ENCODE peak calls at places on chromosomes 12 and 14, in eight cellular contexts. L, T, C, O, I, N, U and A are unnamed samples.

GRCh38 chr12:49357099-49357678 is 10.1 kb upstream of the SPATS2 start:
- DNase-seq in N (no peak), C (no peak), U (no peak), L (peak; percentile 32), I (peak; percentile 49), T (no peak), O (peak; percentile 75), A (no peak)

GRCh38 chr14:41668346-41668745 is 61.7 kb downstream of the LRFN5 start:
- DNase-seq in O (no peak), U (no peak), L (no peak), N (no peak), C (no peak), I (no peak), T (no peak), A (no peak)

GRCh38 chr14:51942971-51943370 is 46.4 kb upstream of the RTRAF start:
- DNase-seq in O (no peak), N (no peak), L (no peak), I (no peak), T (no peak), U (no peak), C (no peak), A (no peak)

GRCh38 chr12:116508145-116509121 is 50.7 kb upstream of the MAP1LC3B2 start:
- DNase-seq in I (peak; percentile 84), O (no peak), T (no peak), N (peak; percentile 73), C (no peak), U (peak; percentile 70), L (no peak), A (peak; percentile 57)

GRCh38 chr14:51441001-51441400 is 201.0 kb downstream of the TMX1 start:
- DNase-seq in L (no peak), C (no peak), O (no peak), T (no peak), I (no peak), U (no peak), N (no peak), A (no peak)

GRCh38 chr12:40727774-40728483 is 35.7 kb downstream of the CNTN1 start:
- DNase-seq in N (no peak), I (no peak), T (no peak), O (no peak), L (no peak), U (no peak), C (no peak), A (no peak)

GRCh38 chr12:12726543-12727093 is 9.4 kb downstream of the CDKN1B start:
- DNase-seq in I (peak; percentile 87), U (no peak), T (no peak), N (no peak), C (no peak), L (no peak), O (peak; percentile 93), A (no peak)

GRCh38 chr12:132078190-132078589 is 65.9 kb downstream of the DDX51 start:
- DNase-seq in L (peak; percentile 76), U (no peak), T (no peak), O (peak; percentile 91), I (peak; percentile 96), N (no peak), C (no peak), A (no peak)

GRCh38 chr12:74537126-74537706 is 419 bp upstream of the ATXN7L3B start:
- DNase-seq in I (peak; percentile 83), O (peak; percentile 69), T (no peak), U (no peak), N (no peak), L (peak; percentile 10), C (peak; percentile 36), A (no peak)

GRCh38 chr12:74539765-74540526 is 2.3 kb downstream of the ATXN7L3B start:
- DNase-seq in T (no peak), U (no peak), I (no peak), L (no peak), C (no peak), O (no peak), N (no peak), A (no peak)

GRCh38 chr12:74538491-74539258 is 1.0 kb downstream of the ATXN7L3B start:
- DNase-seq in N (no peak), O (no peak), I (peak; percentile 51), U (no peak), L (no peak), T (peak; percentile 32), C (no peak), A (no peak)

GRCh38 chr12:74539261-74539660 is 1.6 kb downstream of the ATXN7L3B start:
- DNase-seq in N (no peak), U (no peak), T (no peak), L (no peak), O (no peak), I (no peak), C (no peak), A (no peak)

DNA sequence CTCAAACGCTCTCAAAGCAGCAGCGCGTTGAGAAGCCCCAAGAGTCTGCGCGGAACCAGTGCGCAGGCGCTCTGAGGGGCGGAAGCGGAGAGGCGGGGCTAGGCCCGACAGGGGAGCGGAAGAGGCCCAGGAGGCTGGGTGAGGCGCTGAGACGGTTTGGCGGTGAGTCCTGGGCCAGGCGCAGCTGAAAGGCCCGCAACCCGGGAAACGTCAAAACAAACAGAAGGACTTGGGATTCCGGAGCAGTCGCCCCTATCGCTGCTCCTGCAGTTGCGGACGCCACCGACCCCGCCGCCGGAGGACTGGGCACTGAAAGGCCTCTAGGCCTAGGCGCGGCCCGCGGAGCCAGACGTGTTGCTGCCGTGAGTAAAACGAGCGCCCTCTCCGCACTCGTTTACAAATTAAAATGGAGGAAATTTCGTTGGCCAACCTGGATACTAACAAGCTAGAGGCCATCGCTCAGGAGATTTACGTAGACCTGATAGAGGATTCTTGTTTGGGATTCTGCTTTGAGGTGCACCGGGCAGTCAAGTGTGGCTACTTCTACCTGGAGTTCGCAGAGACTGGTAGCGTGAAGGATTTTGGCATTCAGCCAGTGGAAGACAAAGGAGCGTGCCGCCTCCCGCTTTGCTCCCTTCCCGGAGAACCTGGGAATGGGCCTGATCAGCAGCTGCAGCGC is at the start of gene ATXN7L3B:
- DNase-seq in N (peak; percentile 97), C (peak; percentile 57), L (peak; percentile 88), T (peak; percentile 98), I (peak; percentile 96), U (peak; percentile 93), O (peak; percentile 93), A (peak; percentile 95)
- TF ChIP-seq CTCF in N (no peak), C (peak; percentile 10), L (no peak), T (no peak), I (no peak), U (no peak), O (no peak), A (no peak)

DNA sequence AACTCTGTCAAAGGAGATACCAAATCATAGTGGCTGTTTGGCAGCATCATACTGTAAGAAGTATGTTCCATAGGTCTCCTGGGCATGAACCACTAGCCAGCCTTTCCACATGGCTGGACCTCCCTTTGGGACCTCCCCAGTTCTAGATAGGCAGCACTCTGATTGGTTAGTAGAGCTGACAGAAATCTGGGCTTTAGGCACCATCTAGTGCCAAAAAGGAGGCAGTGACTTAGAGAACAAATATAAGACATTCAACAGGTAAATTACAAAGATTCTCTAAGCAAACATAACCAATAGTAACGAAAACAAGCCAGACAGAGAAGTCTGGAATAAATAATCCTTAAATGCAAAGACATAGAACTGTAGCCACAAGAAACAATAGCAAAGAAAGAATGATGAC is 148.0 kb upstream of the PDE3A start:
- DNase-seq in C (peak; percentile 16), T (peak; percentile 5), N (no peak), O (peak; percentile 34), U (no peak), I (peak; percentile 37), L (no peak), A (no peak)
- TF ChIP-seq CTCF in C (peak; percentile 64), T (no peak), N (peak; percentile 34), O (peak; percentile 34), U (peak; percentile 43), I (peak; percentile 48), L (peak; percentile 33), A (no peak)

GRCh38 chr14:33691907-33692306 is 259.0 kb downstream of the EGLN3 start:
- DNase-seq in L (no peak), O (no peak), C (no peak), N (no peak), U (no peak), T (no peak), I (no peak), A (no peak)

GRCh38 chr14:33686218-33686617 is 264.7 kb downstream of the EGLN3 start:
- DNase-seq in C (peak; percentile 51), T (no peak), O (peak; percentile 7), N (no peak), I (peak; percentile 49), U (no peak), L (no peak), A (no peak)

GRCh38 chr14:33692762-33693161 is 258.1 kb downstream of the EGLN3 start:
- DNase-seq in T (no peak), N (no peak), L (no peak), O (peak; percentile 24), I (no peak), C (peak; percentile 72), U (no peak), A (no peak)

GRCh38 chr14:33686856-33687255 is 264.0 kb downstream of the EGLN3 start:
- DNase-seq in N (no peak), T (no peak), L (no peak), O (no peak), U (no peak), C (no peak), I (no peak), A (no peak)

GRCh38 chr14:33689680-33690079 is 261.2 kb downstream of the EGLN3 start:
- DNase-seq in I (no peak), C (no peak), L (no peak), T (no peak), O (no peak), N (no peak), U (no peak), A (no peak)
- TF ChIP-seq CTCF in I (no peak), C (no peak), L (no peak), T (no peak), O (no peak), N (no peak), U (no peak), A (no peak)

GRCh38 chr12:52320784-52321400 is at the start of gene KRT83:
- DNase-seq in I (peak; percentile 61), U (no peak), O (no peak), L (no peak), C (no peak), T (no peak), N (no peak), A (no peak)

GRCh38 chr12:52318241-52318990 is 2.8 kb downstream of the KRT83 start:
- DNase-seq in N (no peak), C (no peak), T (no peak), U (no peak), L (no peak), I (no peak), O (no peak), A (no peak)

GRCh38 chr12:52317443-52318052 is 3.6 kb downstream of the KRT83 start:
- DNase-seq in U (no peak), N (no peak), I (peak; percentile 68), T (no peak), O (no peak), L (no peak), C (no peak), A (no peak)

GRCh38 chr12:52321433-52321832 is 235 bp upstream of the KRT83 start:
- DNase-seq in O (no peak), U (no peak), N (peak; percentile 26), T (no peak), I (peak; percentile 5), L (no peak), C (no peak), A (no peak)

DNA sequence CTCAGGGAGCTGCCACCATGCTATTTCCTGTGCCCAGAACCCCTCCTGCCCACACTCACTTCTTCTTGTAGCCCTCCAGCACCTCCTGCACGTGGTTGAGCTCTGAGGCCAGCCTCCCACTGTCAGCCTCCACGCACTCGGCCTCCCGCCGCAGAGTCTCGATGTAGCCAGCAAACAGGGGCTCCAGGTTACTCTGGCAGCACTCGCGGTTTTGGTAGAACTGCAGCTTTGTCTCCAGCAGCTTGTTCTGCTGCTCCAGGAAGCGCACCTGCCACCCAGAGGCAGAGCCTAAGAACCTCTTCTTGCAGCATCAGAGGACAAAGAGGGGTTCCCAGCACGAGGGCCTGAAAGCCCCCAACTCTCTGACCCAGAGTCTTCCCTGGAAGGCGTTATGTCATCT is 2.1 kb downstream of the KRT83 start:
- DNase-seq in O (no peak), L (no peak), U (no peak), T (peak; percentile 37), I (no peak), C (no peak), N (no peak), A (no peak)
- TF ChIP-seq CTCF in O (no peak), L (no peak), U (no peak), T (no peak), I (no peak), C (peak; percentile 47), N (no peak), A (no peak)